ENCODE peak calls at places on chromosomes 16 and 17, in four cellular contexts. N, G, Q and Y are unnamed samples. For H3K4me1 and H3K9me3, the result is how much of the 10 kb centered on the place peaks cover.

GRCh38 chr17:77649717-77650211 is 308.7 kb upstream of the TNRC6C start:
- DNase-seq in G (no peak), Q (no peak), N (no peak), Y (no peak)

GRCh38 chr17:80826955-80827645 is 164.5 kb upstream of the CHMP6 start:
- DNase-seq in N (no peak), G (no peak), Q (no peak), Y (no peak)

GRCh38 chr16:86555763-86556130 is 712 bp upstream of the MTHFSD start:
- DNase-seq in G (no peak), N (no peak), Q (no peak), Y (no peak)

GRCh38 chr17:57707892-57708291 is 37.2 kb downstream of the CCDC182 start:
- DNase-seq in N (no peak), Q (no peak), G (no peak), Y (peak)

GRCh38 chr17:14427914-14428639 is 127.2 kb downstream of the HS3ST3B1 start:
- DNase-seq in G (no peak), N (no peak), Q (peak), Y (no peak)

GRCh38 chr16:8590161-8590688 is at the start of gene TMEM114:
- DNase-seq in N (no peak), Q (no peak), G (no peak), Y (no peak)

GRCh38 chr17:82020874-82021727 is 1.6 kb downstream of the CENPX start:
- DNase-seq in N (no peak), G (peak), Q (no peak), Y (no peak)

GRCh38 chr16:22751104-22751667 is 62.8 kb upstream of the HS3ST2 start:
- DNase-seq in Q (no peak), N (no peak), G (no peak), Y (no peak)

GRCh38 chr16:60225541-60225940 is 1491.4 kb upstream of the GOT2 start:
- DNase-seq in Q (no peak), G (no peak), N (no peak), Y (no peak)

GRCh38 chr16:75614247-75614897 is 8.7 kb downstream of the ADAT1 start:
- DNase-seq in Q (no peak), G (no peak), N (no peak), Y (no peak)

GRCh38 chr16:80463776-80464175 is 77.0 kb upstream of the DYNLRB2 start:
- DNase-seq in Q (no peak), N (no peak), G (no peak), Y (no peak)

GRCh38 chr16:80463303-80463702 is 77.5 kb upstream of the DYNLRB2 start:
- DNase-seq in G (no peak), N (no peak), Q (no peak), Y (no peak)

GRCh38 chr16:80462902-80463301 is 77.9 kb upstream of the DYNLRB2 start:
- DNase-seq in G (peak), N (no peak), Q (no peak), Y (no peak)

GRCh38 chr16:80467961-80468360 is 72.8 kb upstream of the DYNLRB2 start:
- DNase-seq in N (no peak), G (peak), Q (no peak), Y (no peak)

GRCh38 chr16:80466024-80466986 is 74.5 kb upstream of the DYNLRB2 start:
- DNase-seq in N (peak), G (peak), Q (peak), Y (peak)
- TF ChIP-seq SUZ12 in N (no peak), G (no peak), Q (no peak), Y (no peak)

DNA sequence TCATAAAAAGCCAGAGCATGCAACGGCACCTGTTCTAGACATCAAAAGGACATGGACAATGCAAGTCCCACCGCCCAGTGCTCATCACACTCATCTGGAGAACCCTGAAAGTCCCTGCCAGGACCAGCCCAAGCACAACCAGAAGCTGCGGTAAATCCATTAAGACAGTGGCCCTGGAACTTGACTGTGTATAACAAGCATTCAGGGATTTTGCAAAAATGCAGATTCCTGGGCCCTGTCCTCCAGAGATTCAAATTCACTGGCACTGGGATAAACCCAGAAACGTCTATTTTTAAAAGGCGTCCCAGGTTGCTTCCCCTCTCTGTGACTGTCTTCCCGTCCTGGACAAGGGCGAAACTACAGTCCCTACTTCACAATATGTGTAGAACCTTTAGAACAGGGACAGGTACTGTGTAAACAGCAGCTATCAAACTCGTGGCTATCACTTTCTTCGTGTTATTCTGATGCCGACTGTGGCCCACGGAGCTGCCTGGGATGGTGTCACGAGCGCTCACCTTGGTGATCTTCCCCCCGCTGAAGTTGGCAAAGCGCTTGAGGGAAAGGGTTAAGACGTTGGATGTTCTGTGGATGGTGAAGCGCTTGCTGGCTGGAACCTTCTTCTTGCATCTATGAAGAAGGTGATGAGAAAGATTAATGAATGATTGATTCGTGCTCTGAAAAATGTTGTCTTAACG is 22.3 kb downstream of the USP36 start:
- DNase-seq in G (no peak), N (no peak), Q (no peak), Y (no peak)
- H3K4me1 ChIP-seq in G (under half), N (under half), Q (under half), Y (under half)

DNA sequence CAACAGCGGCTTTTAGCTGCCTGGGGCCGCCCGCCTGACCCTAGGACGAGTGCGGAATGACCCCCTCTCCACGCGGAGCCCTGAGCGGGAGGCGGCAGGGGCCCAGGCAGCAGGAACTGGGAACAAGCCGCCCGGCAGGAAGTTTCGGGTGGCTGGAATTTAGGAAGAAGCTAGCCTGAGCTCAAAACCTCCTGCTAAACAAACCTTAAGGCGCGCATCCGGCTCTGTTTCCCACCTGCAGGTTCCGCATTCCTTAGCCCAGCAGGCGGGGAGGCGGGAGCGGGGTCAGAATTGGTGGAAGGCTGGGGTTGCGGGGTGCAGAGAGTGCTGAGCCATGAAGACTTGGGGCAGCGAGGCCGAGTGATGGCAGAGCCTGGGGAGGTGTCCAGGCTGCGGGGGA is 813.9 kb downstream of the KCNJ18 start:
- DNase-seq in N (no peak), G (no peak), Q (no peak), Y (no peak)
- H3K9me3 ChIP-seq in N (half or more), G (under half), Q (under half), Y (under half)

GRCh38 chr17:2563543-2563942 is 29.9 kb upstream of the PAFAH1B1 start:
- DNase-seq in Q (no peak), G (no peak), N (no peak), Y (no peak)

GRCh38 chr17:2562162-2562858 is 31.1 kb upstream of the PAFAH1B1 start:
- DNase-seq in G (no peak), Q (no peak), N (no peak), Y (no peak)

GRCh38 chr17:2563061-2563460 is 30.4 kb upstream of the PAFAH1B1 start:
- DNase-seq in G (no peak), N (no peak), Q (no peak), Y (no peak)

GRCh38 chr17:2566056-2566455 is 27.4 kb upstream of the PAFAH1B1 start:
- DNase-seq in Q (no peak), G (no peak), N (no peak), Y (no peak)

GRCh38 chr17:2564876-2565275 is 28.6 kb upstream of the PAFAH1B1 start:
- DNase-seq in Q (no peak), N (no peak), G (peak), Y (no peak)
- TF ChIP-seq SUZ12 in Q (no peak), N (no peak), G (no peak), Y (no peak)

GRCh38 chr17:59426031-59426430 is 94.6 kb downstream of the YPEL2 start:
- DNase-seq in N (no peak), Q (no peak), G (no peak), Y (no peak)
- H3K4me1 ChIP-seq in N (under half), Q (under half), G (half or more), Y (under half)

GRCh38 chr16:3311496-3311895 is 6.2 kb downstream of the ZNF75A start:
- DNase-seq in Q (no peak), N (no peak), G (no peak), Y (no peak)
- H3K9me3 ChIP-seq in Q (under half), N (half or more), G (under half), Y (half or more)

DNA sequence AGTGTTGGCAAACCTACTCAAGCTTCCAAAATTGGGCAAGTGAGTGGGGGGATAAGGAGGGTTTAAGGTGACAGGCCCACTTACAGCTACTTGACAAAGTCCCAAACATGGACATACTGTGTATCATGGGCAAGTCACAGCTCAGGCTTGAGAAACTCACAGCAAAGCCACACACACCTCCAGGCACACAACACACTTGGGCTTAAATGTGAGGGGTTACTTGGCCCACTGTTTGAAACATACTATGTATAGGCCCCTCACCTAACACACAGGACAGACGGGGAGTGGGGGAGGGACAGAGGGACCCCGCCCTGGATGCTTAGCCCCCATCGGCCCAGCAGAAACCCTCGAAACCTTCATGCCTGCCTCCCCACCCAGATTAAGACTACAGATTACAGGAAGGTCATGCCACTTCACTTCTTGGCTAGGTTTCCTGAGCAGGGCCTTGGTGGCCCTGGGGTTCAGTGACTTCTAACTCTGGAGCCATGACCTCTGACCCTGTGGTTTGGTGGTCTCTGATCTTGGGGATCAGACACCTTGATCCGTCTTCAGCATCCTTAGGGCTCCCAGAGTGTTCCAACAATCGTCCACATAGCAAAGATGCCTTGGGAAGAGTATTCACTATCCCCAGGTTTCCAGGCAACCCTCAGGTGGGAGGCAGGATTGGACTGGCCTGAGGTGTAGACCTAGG is 2.3 kb upstream of the SAMD14 start:
- DNase-seq in Q (no peak), G (no peak), N (no peak), Y (no peak)
- TF ChIP-seq SUZ12 in Q (no peak), G (no peak), N (no peak), Y (no peak)

GRCh38 chr17:28935744-28936460 is 15.4 kb downstream of the PHF12 start:
- DNase-seq in G (no peak), Q (no peak), N (no peak), Y (no peak)
- H3K4me1 ChIP-seq in G (half or more), Q (under half), N (under half), Y (under half)